ENCODE peak calls at places on chromosomes 16 and 17, in seven cellular contexts. X is NCI-H2107; T is stimulated activated CD8-positive, alpha-beta memory T cell treated with anti-CD3 and anti-CD28 coated beads, Interleukin-4, amount 100 ng/mL, for 24 hours; S is central memory CD4-positive, alpha-beta T cell; G is HFF-Myc; U is T1000; Q is neural crest cell. O is an unnamed sample.

GRCh38 chr16:14669776-14670175 is 24.3 kb downstream of the PLA2G10 start:
- DNase-seq in X (no peak), T (no peak), S (no peak), G (no peak), U (no peak), Q (no peak), O (no peak)

GRCh38 chr17:59400858-59401257 is 69.4 kb downstream of the YPEL2 start:
- DNase-seq in X (no peak), T (no peak), S (no peak), G (no peak), U (no peak), Q (no peak), O (no peak)

GRCh38 chr17:17983376-17983775 is 10.7 kb downstream of the DRC3 start:
- DNase-seq in X (no peak), T (no peak), S (no peak), G (no peak), U (no peak), Q (no peak), O (no peak)

GRCh38 chr17:8922451-8922850 is 43.1 kb downstream of the PIK3R5 start:
- DNase-seq in X (no peak), T (no peak), S (no peak), G (peak), U (no peak), Q (no peak), O (peak)

GRCh38 chr16:51971184-51971583 is 575.8 kb downstream of the TOX3 start:
- DNase-seq in X (no peak), T (no peak), S (no peak), G (no peak), U (no peak), Q (peak), O (no peak)

GRCh38 chr17:40059729-40060475 is 2.9 kb upstream of the THRA start:
- DNase-seq in X (no peak), T (no peak), S (no peak), G (no peak), U (no peak), Q (no peak), O (no peak)

GRCh38 chr17:81338301-81339179 is 43.4 kb upstream of the SLC38A10 start:
- DNase-seq in X (no peak), T (no peak), S (no peak), G (no peak), U (no peak), Q (no peak), O (no peak)

GRCh38 chr16:82024883-82025282 is 10.2 kb upstream of the HSD17B2 start:
- DNase-seq in X (no peak), T (no peak), S (no peak), G (no peak), U (no peak), Q (no peak), O (no peak)

GRCh38 chr16:31386157-31386984 is 6.8 kb upstream of the ITGAD start:
- DNase-seq in X (no peak), T (no peak), S (peak), G (no peak), U (no peak), Q (no peak), O (peak)

GRCh38 chr17:7356779-7357178 is 1.8 kb downstream of the TMEM95 start:
- DNase-seq in X (no peak), T (no peak), S (no peak), G (no peak), U (no peak), Q (no peak), O (no peak)

GRCh38 chr16:69709456-69710084 is 16.8 kb downstream of the NQO1 start:
- DNase-seq in X (peak), T (no peak), S (peak), G (peak), U (no peak), Q (no peak), O (no peak)

GRCh38 chr17:72135546-72136325 is 14.9 kb downstream of the SOX9 start:
- DNase-seq in X (no peak), T (no peak), S (no peak), G (no peak), U (no peak), Q (no peak), O (no peak)

GRCh38 chr17:4796550-4796915 is 569 bp downstream of the PSMB6 start:
- DNase-seq in X (no peak), T (no peak), S (no peak), G (no peak), U (no peak), Q (peak), O (no peak)

GRCh38 chr17:79995691-79996090 is 40.0 kb downstream of the TBC1D16 start:
- DNase-seq in X (no peak), T (no peak), S (no peak), G (no peak), U (no peak), Q (no peak), O (no peak)

GRCh38 chr17:79729761-79730160 is 982 bp upstream of the ENPP7 start:
- DNase-seq in X (no peak), T (no peak), S (no peak), G (no peak), U (no peak), Q (no peak), O (no peak)

GRCh38 chr16:17305694-17306093 is 165.1 kb downstream of the XYLT1 start:
- DNase-seq in X (no peak), T (peak), S (no peak), G (no peak), U (no peak), Q (no peak), O (no peak)

GRCh38 chr17:1627219-1627986 is 1.2 kb downstream of the SLC43A2 start:
- DNase-seq in X (no peak), T (no peak), S (no peak), G (no peak), U (no peak), Q (no peak), O (no peak)

O was measured in Panc1.